ENCODE peak calls at places on chromosome 2, in nine cellular contexts. Q is Peyer's patch; K is brain microvascular endothelial cell; L is HT1080; T is adrenal gland; E is left lobe of liver; H is upper lobe of right lung; J is stimulated activated CD4-positive, alpha-beta T cell treated with anti-CD3 and anti-CD28 coated beads, Interleukin-1b, Interleukin-23, amount 100 ng/mL, for 48 hours; P is GM04504. M is an unnamed sample.

GRCh38 chr2:177552414-177553175 is 160.0 kb downstream of the AGPS start:
- DNase-seq in Q (peak), K (peak), L (peak), T (peak), E (peak), H (peak), J (peak), P (peak), M (peak)

GRCh38 chr2:214830794-214831346 is 21.4 kb upstream of the BARD1 start:
- DNase-seq in Q (no peak), K (peak), L (no peak), T (peak), E (no peak), H (no peak), J (no peak), P (no peak), M (peak)

GRCh38 chr2:88709117-88709739 is 17.8 kb downstream of the RPIA start:
- DNase-seq in Q (no peak), K (peak), L (peak), T (no peak), E (no peak), H (no peak), J (no peak), P (no peak), M (no peak)

GRCh38 chr2:100071350-100072043 is 70.9 kb downstream of the AFF3 start:
- DNase-seq in Q (no peak), K (no peak), L (no peak), T (no peak), E (no peak), H (no peak), J (peak), P (no peak), M (peak)

GRCh38 chr2:165864353-165864752 is 70.3 kb upstream of the GALNT3 start:
- DNase-seq in Q (no peak), K (no peak), L (no peak), T (no peak), E (no peak), H (no peak), J (no peak), P (no peak), M (no peak)

GRCh38 chr2:234556848-234557573 is 60.1 kb upstream of the ARL4C start:
- DNase-seq in Q (no peak), K (peak), L (peak), T (no peak), E (no peak), H (no peak), J (no peak), P (no peak), M (no peak)

GRCh38 chr2:943821-944220 is 6.8 kb upstream of the SNTG2 start:
- DNase-seq in Q (no peak), K (no peak), L (no peak), T (no peak), E (no peak), H (no peak), J (no peak), P (no peak), M (no peak)

GRCh38 chr2:218655751-218656150 is 3.7 kb downstream of the ZNF142 start:
- DNase-seq in Q (no peak), K (no peak), L (no peak), T (no peak), E (no peak), H (no peak), J (no peak), P (no peak), M (no peak)

GRCh38 chr2:185316383-185316782 is 422.2 kb upstream of the FSIP2 start:
- DNase-seq in Q (no peak), K (no peak), L (no peak), T (no peak), E (no peak), H (no peak), J (no peak), P (no peak), M (peak)

GRCh38 chr2:56444339-56444738 is 260.5 kb downstream of the CCDC85A start:
- DNase-seq in Q (no peak), K (no peak), L (peak), T (no peak), E (no peak), H (peak), J (no peak), P (no peak), M (no peak)

GRCh38 chr2:176491172-176491904 is 222.1 kb downstream of the MTX2 start:
- DNase-seq in Q (peak), K (peak), L (peak), T (no peak), E (no peak), H (no peak), J (peak), P (peak), M (peak)

M was measured in activated CD8-positive, alpha-beta T cell treated with anti-CD3 and anti-CD28 coated beads for 36 hours.